ENCODE peak calls at places on chromosomes 7 and 10, in nine cellular contexts. N, Q, T, C, O, P, M, U and R are unnamed samples.
A peak's percentile ranks its signal among the peaks of the same experiment; 100 is the strongest.

GRCh38 chr10:78843495-78843894 is 225.3 kb upstream of the ZMIZ1 start:
- DNase-seq in U (no peak), O (no peak), T (no peak), M (no peak), Q (no peak), N (no peak), P (no peak), C (no peak), R (no peak)

GRCh38 chr7:66758964-66759628 is 18.6 kb downstream of the RABGEF1 start:
- DNase-seq in Q (no peak), O (no peak), P (no peak), T (no peak), M (no peak), U (peak; percentile 9), N (no peak), C (no peak), R (no peak)

GRCh38 chr7:64945776-64946175 is 42.7 kb downstream of the ZNF273 start:
- DNase-seq in O (no peak), C (no peak), P (no peak), M (no peak), Q (no peak), N (no peak), U (no peak), T (no peak), R (no peak)

GRCh38 chr7:115297651-115298050 is 375.8 kb downstream of the MDFIC start:
- DNase-seq in Q (no peak), O (no peak), M (no peak), C (no peak), U (peak; percentile 98), P (peak; percentile 66), T (peak; percentile 72), N (peak; percentile 67), R (peak; percentile 90)

GRCh38 chr7:128591705-128592104 is 80.4 kb upstream of the GARIN1A start:
- DNase-seq in O (no peak), Q (no peak), N (no peak), U (no peak), C (no peak), P (no peak), T (no peak), M (no peak), R (no peak)

GRCh38 chr10:21926358-21926890 is 77.1 kb downstream of the DNAJC1 start:
- DNase-seq in P (no peak), T (peak; percentile 9), N (no peak), Q (no peak), O (no peak), C (no peak), M (no peak), U (no peak), R (peak; percentile 67)

GRCh38 chr7:116021237-116021636 is 9.3 kb downstream of the TFEC start:
- DNase-seq in M (no peak), O (no peak), C (no peak), Q (no peak), T (no peak), N (no peak), U (no peak), P (no peak), R (no peak)

GRCh38 chr7:27151341-27151944 is 940 bp downstream of the HOXA3 start:
- DNase-seq in N (no peak), P (no peak), M (no peak), C (peak; percentile 13), Q (no peak), T (no peak), U (no peak), O (no peak), R (no peak)

GRCh38 chr7:92925876-92926696 is 89.7 kb upstream of the CDK6 start:
- DNase-seq in T (no peak), C (no peak), O (no peak), P (no peak), U (peak; percentile 52), Q (no peak), N (no peak), M (no peak), R (no peak)

GRCh38 chr7:71705217-71705616 is 573.3 kb downstream of the GALNT17 start:
- DNase-seq in O (no peak), N (no peak), M (no peak), Q (no peak), P (no peak), U (no peak), C (no peak), T (no peak), R (no peak)

GRCh38 chr7:136062625-136063336 is 85.6 kb upstream of the MTPN start:
- DNase-seq in M (no peak), Q (no peak), T (no peak), N (no peak), U (no peak), O (no peak), C (no peak), P (no peak), R (no peak)

GRCh38 chr10:103763374-103764202 is 91.8 kb downstream of the SH3PXD2A start:
- DNase-seq in N (no peak), T (no peak), O (no peak), M (no peak), U (no peak), C (no peak), Q (no peak), P (no peak), R (no peak)

GRCh38 chr7:2015251-2015871 is 217.4 kb downstream of the MAD1L1 start:
- DNase-seq in O (no peak), N (no peak), U (no peak), Q (no peak), P (no peak), T (no peak), C (no peak), M (no peak), R (no peak)